ENCODE peak calls at places on chromosomes 16 and 17, in five cellular contexts. A is AG09319, H is Peyer's patch, Z is LNCaP clone FGC, J is HFFc6. O is an unnamed sample.

GRCh38 chr16:76226011-76226410 is 51.2 kb upstream of the CNTNAP4 start:
- DNase-seq in H (no peak), J (no peak), A (no peak), Z (no peak), O (no peak)

GRCh38 chr16:84454611-84455010 is 49.8 kb downstream of the MEAK7 start:
- DNase-seq in J (no peak), Z (no peak), A (no peak), H (no peak), O (no peak)

GRCh38 chr17:29004081-29004692 is 1.6 kb downstream of the SEZ6 start:
- DNase-seq in A (no peak), H (no peak), J (peak), Z (no peak), O (no peak)

GRCh38 chr16:89324056-89325010 is 106.8 kb downstream of the ZNF778 start:
- DNase-seq in A (no peak), J (peak), H (no peak), Z (no peak), O (no peak)

GRCh38 chr16:30615358-30616076 is 5.3 kb upstream of the ZNF689 start:
- DNase-seq in Z (no peak), H (peak), A (no peak), J (no peak), O (no peak)

GRCh38 chr16:27315333-27316037 is 1.7 kb downstream of the IL4R start:
- DNase-seq in H (peak), J (peak), Z (no peak), A (no peak), O (no peak)

GRCh38 chr16:6081320-6081976 is 983.9 kb upstream of the EEF2KMT start:
- DNase-seq in A (no peak), J (no peak), Z (no peak), H (no peak), O (no peak)

GRCh38 chr17:64291268-64291851 is 28.3 kb upstream of the TEX2 start:
- DNase-seq in Z (peak), A (no peak), J (no peak), H (no peak), O (no peak)

GRCh38 chr17:50188521-50189395 is 12.7 kb downstream of the COL1A1 start:
- DNase-seq in J (no peak), H (no peak), Z (no peak), A (no peak), O (no peak)

GRCh38 chr17:66507982-66508760 is 205.8 kb downstream of the PRKCA start:
- DNase-seq in A (no peak), J (no peak), H (no peak), Z (no peak), O (no peak)

GRCh38 chr16:73172621-73173312 is 124.8 kb upstream of the ZFHX3 start:
- DNase-seq in J (peak), Z (peak), A (peak), H (no peak), O (peak)

GRCh38 chr16:12087901-12088364 is 111.4 kb downstream of the SNX29 start:
- DNase-seq in H (peak), Z (peak), A (no peak), J (no peak), O (no peak)

GRCh38 chr16:11636172-11636721 is 32.0 kb upstream of the SNN start:
- DNase-seq in J (no peak), A (no peak), Z (peak), H (no peak), O (no peak)

GRCh38 chr17:75844530-75845057 is 390 bp upstream of the UNC13D start:
- DNase-seq in A (no peak), Z (no peak), H (peak), J (no peak), O (no peak)

GRCh38 chr16:57628008-57628781 is at the start of gene ADGRG1:
- DNase-seq in Z (no peak), H (no peak), A (peak), J (peak), O (peak)

DNA sequence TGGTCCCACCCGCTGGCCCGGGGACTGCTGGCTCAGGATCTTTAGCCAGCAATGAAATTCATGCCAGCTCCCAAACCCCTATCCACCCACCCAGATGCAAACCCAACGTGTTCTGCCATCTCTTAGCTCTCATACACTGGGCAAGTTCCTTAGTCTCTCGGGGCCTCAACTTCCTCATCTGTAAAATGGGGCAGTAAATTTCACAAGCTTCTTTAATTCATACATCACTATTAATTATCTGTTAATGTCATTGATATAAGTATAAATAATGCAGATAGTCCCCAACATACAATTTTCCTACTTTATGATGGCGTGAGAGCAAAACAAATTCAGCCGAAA is 398.7 kb downstream of the SOX9 start:
- DNase-seq in H (no peak), A (no peak), Z (no peak), J (no peak), O (no peak)
- TF ChIP-seq CTCF in H (no peak), A (no peak), Z (no peak), J (no peak), O (no peak)

DNA sequence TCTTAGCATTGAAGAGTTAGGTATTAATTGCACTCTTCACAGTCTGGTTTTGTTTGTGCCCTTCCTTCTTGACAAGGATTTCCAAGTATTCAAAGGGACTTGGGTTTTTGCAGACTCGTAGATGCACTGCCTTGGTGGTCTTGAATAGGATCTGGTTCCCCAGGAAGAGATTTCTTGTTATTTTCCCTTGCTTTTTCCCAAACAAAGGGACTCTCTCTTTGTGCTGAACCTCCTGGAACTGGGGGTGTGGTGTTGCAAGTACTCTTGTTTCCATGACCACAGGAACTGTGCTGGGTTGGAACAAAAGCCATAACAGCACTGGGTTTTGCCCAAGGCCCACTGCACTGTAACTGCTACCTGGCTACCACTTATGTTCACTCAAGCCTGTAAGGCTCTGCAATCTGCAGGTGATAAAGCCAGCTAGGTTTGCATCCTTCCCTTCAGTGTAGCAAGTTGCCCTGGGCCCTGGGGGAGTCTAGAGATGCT is 1482.9 kb downstream of the CDH8 start:
- DNase-seq in Z (no peak), J (no peak), H (no peak), A (no peak), O (no peak)
- TF ChIP-seq CTCF in Z (no peak), J (no peak), H (no peak), A (no peak), O (no peak)

DNA sequence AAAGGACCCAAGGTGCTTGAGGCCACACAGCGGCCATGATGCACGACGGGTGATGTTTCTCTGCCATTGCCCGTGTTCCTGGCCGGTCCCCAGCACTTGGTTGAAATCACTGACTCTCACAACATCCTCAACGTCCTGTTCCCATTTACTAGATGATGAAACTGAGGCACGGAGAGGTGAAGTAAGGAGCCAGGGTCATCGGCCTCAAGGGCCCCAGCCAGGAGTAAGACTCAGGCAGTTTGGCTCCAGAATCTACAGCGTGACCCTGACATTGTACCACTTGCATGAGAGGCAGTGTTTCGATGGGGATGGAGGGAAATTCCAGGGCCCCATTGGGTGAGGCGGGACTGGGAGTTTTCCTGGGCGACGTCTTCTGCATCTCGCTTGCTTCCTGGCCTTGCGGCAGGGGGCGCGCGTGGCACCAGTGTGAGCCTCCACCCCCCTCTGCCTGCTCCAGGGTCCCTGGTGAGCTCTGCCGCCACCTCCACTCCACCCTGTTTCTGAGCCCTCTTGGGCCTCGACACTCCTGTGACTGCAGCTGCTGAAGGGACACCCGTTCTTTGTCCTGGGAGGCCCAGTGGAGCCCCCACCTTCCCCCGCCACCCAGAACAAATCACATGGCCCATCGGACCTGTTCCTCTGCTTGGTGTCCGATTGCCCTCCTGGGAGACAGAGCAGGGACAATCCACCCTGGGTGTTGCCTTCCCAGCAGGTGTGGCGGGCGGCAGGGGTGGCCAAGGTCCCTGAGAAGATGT is 133.0 kb upstream of the GSE1 start:
- DNase-seq in J (no peak), H (peak), A (no peak), Z (no peak), O (no peak)
- TF ChIP-seq CTCF in J (no peak), H (no peak), A (no peak), Z (no peak), O (peak)

GRCh38 chr16:585351-585750 is 4.5 kb upstream of the RAB40C start:
- DNase-seq in A (no peak), H (no peak), Z (no peak), J (no peak), O (no peak)
- TF ChIP-seq CTCF in A (no peak), H (no peak), Z (peak), J (peak), O (no peak)

GRCh38 chr17:43531082-43531378 is 15.1 kb downstream of the ETV4 start:
- DNase-seq in J (no peak), H (no peak), Z (no peak), A (no peak), O (no peak)

GRCh38 chr17:43532581-43532980 is 13.6 kb downstream of the ETV4 start:
- DNase-seq in Z (no peak), H (no peak), J (no peak), A (no peak), O (no peak)

GRCh38 chr17:43531955-43532354 is 14.2 kb downstream of the ETV4 start:
- DNase-seq in J (no peak), A (no peak), H (no peak), Z (no peak), O (no peak)

GRCh38 chr17:43534909-43535308 is 11.2 kb downstream of the ETV4 start:
- DNase-seq in A (no peak), J (no peak), Z (no peak), H (no peak), O (no peak)

GRCh38 chr17:43533699-43534098 is 12.4 kb downstream of the ETV4 start:
- DNase-seq in H (no peak), J (no peak), A (no peak), Z (no peak), O (no peak)
- TF ChIP-seq CTCF in H (no peak), J (peak), A (no peak), Z (no peak), O (no peak)

GRCh38 chr17:35051183-35051578 is 12.3 kb downstream of the RFFL start:
- DNase-seq in J (no peak), Z (no peak), H (peak), A (no peak), O (no peak)

GRCh38 chr17:35051579-35052239 is 11.8 kb downstream of the RFFL start:
- DNase-seq in A (no peak), J (no peak), Z (no peak), H (no peak), O (no peak)

GRCh38 chr17:35053204-35053603 is 10.3 kb downstream of the RFFL start:
- DNase-seq in H (no peak), Z (no peak), A (no peak), J (no peak), O (no peak)

GRCh38 chr17:35052240-35052608 is 11.3 kb downstream of the RFFL start:
- DNase-seq in A (no peak), H (no peak), Z (no peak), J (peak), O (no peak)

GRCh38 chr17:35052780-35053179 is 10.7 kb downstream of the RFFL start:
- DNase-seq in H (no peak), Z (no peak), A (no peak), J (no peak), O (no peak)
- TF ChIP-seq CTCF in H (no peak), Z (no peak), A (no peak), J (no peak), O (no peak)

O was measured in AG04449.